ENCODE peak calls at places on chromosome 5, in eight cellular contexts. F, S, P, O, T, Y, B and X are unnamed samples.

GRCh38 chr5:1488882-1489680 is 34.7 kb downstream of the LPCAT1 start:
- DNase-seq in O (no peak), F (no peak), P (peak), Y (peak), B (no peak), S (no peak), T (no peak), X (no peak)

GRCh38 chr5:144433140-144433822 is 262.6 kb downstream of the KCTD16 start:
- DNase-seq in O (no peak), P (no peak), S (no peak), F (no peak), Y (no peak), B (no peak), T (no peak), X (no peak)

GRCh38 chr5:76947064-76947463 is 5.8 kb upstream of the CRHBP start:
- DNase-seq in F (no peak), Y (no peak), O (no peak), T (no peak), S (no peak), P (no peak), B (no peak), X (no peak)

GRCh38 chr5:55307383-55308253 is at the start of the genes DHX29 and MTREX:
- DNase-seq in O (peak), Y (peak), P (peak), F (peak), T (peak), B (peak), S (peak), X (peak)

GRCh38 chr5:136356747-136357469 is 8.4 kb downstream of the TRPC7 start:
- DNase-seq in T (no peak), Y (no peak), B (no peak), O (no peak), P (no peak), S (no peak), F (no peak), X (no peak)

GRCh38 chr5:150161242-150162141 is 5.1 kb upstream of the CDX1 start:
- DNase-seq in O (peak), F (peak), T (peak), B (peak), P (peak), Y (peak), S (peak), X (peak)

GRCh38 chr5:135246923-135247795 is 151.9 kb downstream of the MACROH2A1 start:
- DNase-seq in S (peak), F (no peak), Y (peak), O (no peak), P (peak), B (no peak), T (no peak), X (no peak)

GRCh38 chr5:116572375-116573278 is 2.0 kb downstream of the SEMA6A start:
- DNase-seq in Y (peak), O (no peak), T (no peak), B (peak), F (no peak), P (peak), S (peak), X (no peak)

GRCh38 chr5:41686191-41686590 is 175.8 kb upstream of the PLCXD3 start:
- DNase-seq in S (no peak), B (no peak), O (no peak), Y (no peak), F (no peak), P (no peak), T (no peak), X (no peak)

GRCh38 chr5:138238034-138238433 is 24.9 kb upstream of the CDC23 start:
- DNase-seq in B (no peak), P (no peak), T (no peak), F (no peak), S (no peak), O (no peak), Y (no peak), X (no peak)

GRCh38 chr5:116013931-116014330 is 18.3 kb upstream of the ARL14EPL start:
- DNase-seq in F (no peak), P (no peak), T (no peak), B (no peak), Y (no peak), S (no peak), O (no peak), X (no peak)

GRCh38 chr5:158807-159447 is 32.4 kb upstream of the LRRC14B start:
- DNase-seq in T (no peak), P (no peak), O (no peak), F (no peak), Y (no peak), B (no peak), S (no peak), X (no peak)

GRCh38 chr5:179275381-179275878 is 69.8 kb downstream of the ADAMTS2 start:
- DNase-seq in T (no peak), O (no peak), S (no peak), Y (no peak), B (no peak), F (no peak), P (no peak), X (peak)

GRCh38 chr5:93874491-93874890 is 133.1 kb upstream of the POU5F2 start:
- DNase-seq in F (no peak), B (no peak), T (no peak), O (no peak), S (no peak), Y (peak), P (no peak), X (no peak)

GRCh38 chr5:116864838-116865190 is 290.2 kb upstream of the SEMA6A start:
- DNase-seq in T (no peak), O (no peak), F (no peak), S (no peak), Y (no peak), P (no peak), B (no peak), X (no peak)

GRCh38 chr5:160198886-160199409 is 30.4 kb upstream of the FABP6 start:
- DNase-seq in B (no peak), T (no peak), S (no peak), F (no peak), P (no peak), O (no peak), Y (no peak), X (no peak)

GRCh38 chr5:38780950-38781349 is 64.9 kb upstream of the OSMR start:
- DNase-seq in T (no peak), F (no peak), P (peak), S (no peak), O (no peak), Y (peak), B (peak), X (peak)

GRCh38 chr5:96657068-96657467 is 5.1 kb upstream of the CAST start:
- DNase-seq in O (no peak), T (no peak), Y (peak), S (no peak), B (no peak), F (peak), P (peak), X (no peak)

GRCh38 chr5:51843893-51844292 is 460.6 kb downstream of the ISL1 start:
- DNase-seq in P (no peak), O (no peak), S (no peak), B (no peak), F (no peak), Y (no peak), T (no peak), X (no peak)

GRCh38 chr5:113172231-113172826 is 195.7 kb downstream of the DCP2 start:
- DNase-seq in F (no peak), O (no peak), P (no peak), B (no peak), S (no peak), Y (no peak), T (no peak), X (no peak)

GRCh38 chr5:180589771-180590542 is 1.3 kb downstream of the SCGB3A1 start:
- DNase-seq in O (no peak), S (peak), Y (no peak), F (no peak), P (no peak), B (no peak), T (no peak), X (no peak)

GRCh38 chr5:78647838-78648358 is 674 bp downstream of the LHFPL2 start:
- DNase-seq in P (peak), B (peak), Y (peak), F (no peak), S (peak), O (no peak), T (no peak), X (no peak)

GRCh38 chr5:91052977-91053732 is 330.0 kb downstream of the ARRDC3 start:
- DNase-seq in S (no peak), T (no peak), P (no peak), F (peak), Y (peak), B (no peak), O (no peak), X (no peak)

GRCh38 chr5:173925449-173926071 is 37.4 kb downstream of the CPEB4 start:
- DNase-seq in F (peak), T (peak), Y (peak), B (no peak), O (no peak), P (no peak), S (peak), X (no peak)

GRCh38 chr5:163571755-163572154 is 66.3 kb downstream of the MAT2B start:
- DNase-seq in P (peak), O (no peak), T (no peak), B (no peak), S (no peak), Y (peak), F (no peak), X (peak)

GRCh38 chr5:126780165-126780827 is 3.4 kb downstream of the LMNB1 start:
- DNase-seq in Y (peak), O (peak), B (peak), F (peak), P (peak), T (no peak), S (peak), X (peak)

GRCh38 chr5:3619584-3619983 is 24.0 kb downstream of the IRX1 start:
- DNase-seq in B (no peak), O (no peak), Y (no peak), P (no peak), T (no peak), F (no peak), S (no peak), X (no peak)

GRCh38 chr5:116271432-116271831 is 186.6 kb downstream of the COMMD10 start:
- DNase-seq in F (no peak), Y (peak), P (peak), S (no peak), B (no peak), O (no peak), T (no peak), X (no peak)

GRCh38 chr5:106966686-106967315 is 703.9 kb downstream of the EFNA5 start:
- DNase-seq in Y (peak), F (no peak), O (no peak), T (no peak), S (no peak), P (peak), B (no peak), X (no peak)

GRCh38 chr5:72661405-72661804 is 154.2 kb upstream of the ZNF366 start:
- DNase-seq in S (no peak), B (no peak), P (no peak), T (no peak), Y (peak), O (no peak), F (no peak), X (no peak)

GRCh38 chr5:34043099-34043876 is at the start of gene C1QTNF3:
- DNase-seq in F (no peak), P (no peak), B (no peak), T (no peak), Y (no peak), S (no peak), O (no peak), X (peak)

GRCh38 chr5:150618188-150618587 is 22.3 kb upstream of the SYNPO start:
- DNase-seq in P (no peak), T (no peak), S (no peak), O (no peak), B (no peak), F (no peak), Y (no peak), X (no peak)

GRCh38 chr5:96150007-96150406 is 188.4 kb upstream of the ELL2 start:
- DNase-seq in B (no peak), S (no peak), F (no peak), O (no peak), T (no peak), Y (no peak), P (no peak), X (no peak)

GRCh38 chr5:180526265-180526664 is 32.1 kb downstream of the CNOT6 start:
- DNase-seq in F (no peak), T (no peak), S (no peak), O (no peak), Y (peak), B (no peak), P (no peak), X (no peak)

GRCh38 chr5:39169081-39169480 is 50.3 kb downstream of the FYB1 start:
- DNase-seq in O (no peak), T (no peak), Y (peak), B (no peak), S (no peak), P (no peak), F (no peak), X (no peak)

GRCh38 chr5:9692576-9692975 is 62.4 kb upstream of the TAS2R1 start:
- DNase-seq in P (no peak), F (no peak), T (no peak), Y (peak), O (no peak), B (no peak), S (no peak), X (no peak)

GRCh38 chr5:115584501-115584900 is 17.8 kb downstream of the TICAM2 start:
- DNase-seq in S (no peak), T (no peak), O (no peak), B (no peak), Y (no peak), F (no peak), P (no peak), X (no peak)

GRCh38 chr5:56588636-56589485 is 226.5 kb upstream of the MAP3K1 start:
- DNase-seq in F (no peak), S (no peak), Y (no peak), T (no peak), P (no peak), O (peak), B (no peak), X (no peak)

GRCh38 chr5:9726931-9727330 is 96.8 kb upstream of the TAS2R1 start:
- DNase-seq in S (no peak), Y (no peak), P (peak), T (no peak), F (no peak), O (no peak), B (no peak), X (no peak)